ENCODE peak calls at places on chromosomes 11 and 22, in five cellular contexts. W is OCI-LY7, Z is GM23338, V is PC-9, X is hepatocyte. Q is an unnamed sample.

GRCh38 chr11:28701760-28702449 is 593.7 kb downstream of the METTL15 start:
- DNase-seq in W (no peak), Z (no peak), X (no peak), V (peak; percentile 69), Q (peak; percentile 95)

GRCh38 chr22:45572444-45572843 is 69.8 kb downstream of the FBLN1 start:
- DNase-seq in V (peak; percentile 97), X (peak; percentile 5), Z (no peak), W (no peak), Q (peak; percentile 92)

GRCh38 chr11:73322111-73322985 is 14.3 kb downstream of the ARHGEF17 start:
- DNase-seq in W (peak; percentile 44), X (no peak), Z (no peak), V (no peak), Q (no peak)

GRCh38 chr11:71267807-71268421 is 15.5 kb upstream of the SHANK2 start:
- DNase-seq in X (no peak), W (no peak), Z (no peak), V (no peak), Q (no peak)

GRCh38 chr22:44196241-44196640 is 15.5 kb downstream of the PARVG start:
- DNase-seq in X (no peak), Z (no peak), V (no peak), W (no peak), Q (no peak)

GRCh38 chr11:126233391-126233790 is 21.8 kb downstream of the FAM118B start:
- DNase-seq in X (no peak), Z (no peak), V (no peak), W (no peak), Q (peak; percentile 81)

GRCh38 chr11:28043930-28044709 is 63.8 kb downstream of the KIF18A start:
- DNase-seq in Z (peak; percentile 1), W (no peak), V (no peak), X (no peak), Q (peak; percentile 61)

GRCh38 chr11:72781063-72781312 is 12.9 kb downstream of the STARD10 start:
- DNase-seq in W (no peak), V (peak; percentile 52), Z (peak; percentile 53), X (peak; percentile 68), Q (peak; percentile 62)

GRCh38 chr11:90134420-90135003 is at the start of gene NAALAD2:
- DNase-seq in Z (peak; percentile 87), X (peak; percentile 88), V (no peak), W (no peak), Q (no peak)

GRCh38 chr22:30712094-30712493 is 17.4 kb downstream of the OSBP2 start:
- DNase-seq in Z (no peak), X (no peak), W (no peak), V (no peak), Q (no peak)

GRCh38 chr22:31248138-31248745 is 36.1 kb downstream of the LIMK2 start:
- DNase-seq in W (peak; percentile 53), V (peak; percentile 80), X (peak; percentile 92), Z (peak; percentile 94), Q (peak; percentile 52)

GRCh38 chr11:75938543-75938942 is 123.5 kb downstream of the UVRAG start:
- DNase-seq in V (no peak), W (no peak), X (no peak), Z (no peak), Q (peak; percentile 17)

GRCh38 chr22:30876925-30877553 is 91.5 kb downstream of the MORC2 start:
- DNase-seq in W (no peak), Z (no peak), V (no peak), X (peak; percentile 52), Q (no peak)

GRCh38 chr22:32758866-32759385 is 42.6 kb upstream of the TIMP3 start:
- DNase-seq in V (no peak), Z (no peak), W (no peak), X (no peak), Q (no peak)

GRCh38 chr22:45413013-45413367 is 409 bp downstream of the SMC1B start:
- DNase-seq in W (no peak), X (no peak), Z (no peak), V (no peak), Q (no peak)

GRCh38 chr11:66951135-66951534 is 7.0 kb downstream of the PC start:
- DNase-seq in W (no peak), Z (peak; percentile 69), V (no peak), X (no peak), Q (no peak)

GRCh38 chr11:15670520-15671070 is 555.9 kb downstream of the INSC start:
- DNase-seq in W (no peak), X (no peak), Z (no peak), V (no peak), Q (no peak)

GRCh38 chr11:43376594-43376993 is 17.9 kb downstream of the TTC17 start:
- DNase-seq in X (peak; percentile 32), V (peak; percentile 87), Z (no peak), W (no peak), Q (peak; percentile 86)

GRCh38 chr11:36237341-36237740 is 51.9 kb downstream of the COMMD9 start:
- DNase-seq in Z (no peak), W (no peak), V (no peak), X (no peak), Q (no peak)

GRCh38 chr22:19524170-19525115 is at the start of gene CLDN5:
- DNase-seq in Z (peak; percentile 82), V (no peak), X (no peak), W (no peak), Q (no peak)

GRCh38 chr11:68199295-68199987 is 13.7 kb downstream of the KMT5B start:
- DNase-seq in W (no peak), Z (no peak), X (no peak), V (no peak), Q (no peak)
- H3K9me2 ChIP-seq in W (no peaks in the 10 kb centered on the region), Z (no peaks in the 10 kb centered on the region), X (no peaks in the 10 kb centered on the region), V (no peaks in the 10 kb centered on the region), Q (no peaks in the 10 kb centered on the region)

DNA sequence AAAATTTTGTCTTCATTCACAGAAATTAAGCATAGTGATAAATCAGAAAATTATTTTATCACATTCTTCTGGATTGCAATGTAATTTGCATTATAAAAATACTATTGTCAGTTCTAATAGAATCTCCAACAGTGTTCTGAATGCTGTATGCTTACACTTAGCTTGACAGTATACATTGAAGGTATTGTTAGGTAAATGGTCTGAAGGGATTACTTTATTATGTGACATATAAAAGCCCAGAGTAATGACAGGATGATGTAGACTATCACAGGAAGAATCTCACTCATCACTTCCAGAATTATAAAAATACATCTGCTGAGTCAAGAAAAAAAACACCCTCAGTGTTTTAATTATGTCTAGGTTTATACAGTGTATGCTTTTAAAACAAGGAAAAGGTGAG is 1532.5 kb upstream of the RAG2 start:
- DNase-seq in V (no peak), X (no peak), Z (no peak), W (no peak), Q (no peak)
- H3K4me2 ChIP-seq in V (no peak overlapping the region), X (no peak overlapping the region), Z (no peak overlapping the region), W (no peak overlapping the region), Q (no peak overlapping the region)

DNA sequence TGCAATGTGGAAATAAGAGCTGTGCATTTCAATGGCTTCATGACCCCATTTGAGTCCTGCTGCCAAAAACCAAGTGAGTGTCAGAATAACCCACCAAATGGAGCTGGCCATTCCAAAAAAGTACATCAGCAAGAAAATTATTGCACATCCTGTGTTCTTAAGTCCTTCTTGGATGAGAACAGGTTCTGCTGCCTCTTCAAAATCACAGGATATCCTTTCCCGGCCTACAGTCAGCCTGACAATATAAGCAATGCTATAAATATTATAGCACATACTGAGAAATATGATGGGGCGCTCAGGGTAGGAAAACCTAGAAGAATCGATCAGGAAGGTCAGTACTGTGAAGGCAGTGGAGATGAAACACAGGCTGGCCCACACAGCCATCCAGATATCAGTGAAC is 3.5 kb downstream of the FZD4 start:
- DNase-seq in V (no peak), Z (no peak), X (no peak), W (no peak), Q (no peak)
- TF ChIP-seq CTCF in V (no peak), Z (no peak), X (no peak), W (no peak), Q (no peak)

GRCh38 chr11:117410238-117410637 is 82.6 kb downstream of the CEP164 start:
- DNase-seq in Z (no peak), V (no peak), W (no peak), X (no peak), Q (no peak)
- H3K9me2 ChIP-seq in Z (no peaks in the 10 kb centered on the region), V (no peaks in the 10 kb centered on the region), W (no peaks in the 10 kb centered on the region), X (no peaks in the 10 kb centered on the region), Q (no peaks in the 10 kb centered on the region)

GRCh38 chr11:80034801-80035200 is 594.0 kb upstream of the TENM4 start:
- DNase-seq in Z (no peak), V (no peak), X (no peak), W (no peak), Q (peak; percentile 25)

GRCh38 chr11:80028998-80029397 is 588.2 kb upstream of the TENM4 start:
- DNase-seq in W (no peak), X (no peak), Z (no peak), V (no peak), Q (no peak)

GRCh38 chr11:80031014-80031565 is 590.3 kb upstream of the TENM4 start:
- DNase-seq in X (no peak), Z (no peak), W (no peak), V (no peak), Q (no peak)
- H3K4me2 ChIP-seq in X (peak overlapping the region; percentile 38), Z (no peak overlapping the region), W (no peak overlapping the region), V (no peak overlapping the region), Q (no peak overlapping the region)

GRCh38 chr11:118947999-118948398 is 8.1 kb upstream of the UPK2 start:
- DNase-seq in X (no peak), Z (no peak), V (peak; percentile 34), W (no peak), Q (peak; percentile 32)

DNA sequence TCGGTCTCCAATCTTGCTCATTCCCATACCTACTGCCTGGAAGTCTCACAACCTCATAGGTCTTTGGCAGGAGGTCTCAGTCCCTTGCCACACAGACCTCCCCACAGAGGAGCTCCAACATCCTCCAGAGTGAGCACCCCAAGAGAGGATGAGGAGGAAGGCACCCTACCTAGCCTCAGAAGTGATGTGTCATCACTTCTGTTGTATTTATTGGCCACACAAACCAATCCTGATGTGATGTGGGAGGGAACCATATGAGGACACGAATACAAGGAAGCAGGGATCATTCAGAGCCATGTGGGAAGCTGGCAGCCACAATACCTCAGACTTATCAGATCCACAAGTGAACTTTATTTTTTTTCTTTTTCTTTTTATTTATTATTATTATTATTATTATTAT is 9.0 kb upstream of the UPK2 start:
- DNase-seq in Z (no peak), W (no peak), V (peak; percentile 21), X (no peak), Q (no peak)
- TF ChIP-seq CTCF in Z (no peak), W (no peak), V (no peak), X (no peak), Q (no peak)

Q was measured in PC-3.